ENCODE peak calls at places on chromosomes 5 and 9, in seven cellular contexts. C is MM.1S; Q is spleen; K is upper lobe of right lung; T is kidney; N is hepatocyte; D is CD8-positive, alpha-beta T cell. V is an unnamed sample.

GRCh38 chr9:96222132-96222531 is 79.8 kb downstream of the HSD17B3 start:
- DNase-seq in K (no peak), N (no peak), Q (no peak), T (no peak), D (no peak), C (no peak), V (no peak)

GRCh38 chr5:24623018-24623417 is 21.8 kb downstream of the CDH10 start:
- DNase-seq in Q (no peak), K (no peak), D (no peak), N (peak; percentile 6), C (no peak), T (no peak), V (no peak)

GRCh38 chr5:138179277-138179857 is 455 bp downstream of the KIF20A start:
- DNase-seq in D (no peak), N (peak; percentile 10), T (no peak), Q (no peak), C (peak; percentile 9), K (no peak), V (no peak)

GRCh38 chr5:158013939-158014338 is 155.0 kb upstream of the CLINT1 start:
- DNase-seq in D (no peak), N (peak; percentile 67), Q (no peak), K (no peak), C (peak; percentile 20), T (no peak), V (no peak)

GRCh38 chr9:122356627-122357026 is 14.2 kb upstream of the PTGS1 start:
- DNase-seq in T (no peak), C (no peak), K (no peak), D (no peak), Q (peak; percentile 25), N (no peak), V (no peak)

GRCh38 chr5:72598461-72599433 is 91.5 kb upstream of the ZNF366 start:
- DNase-seq in C (no peak), K (no peak), N (peak; percentile 30), Q (peak; percentile 79), T (no peak), D (no peak), V (no peak)

GRCh38 chr5:18455521-18455920 is 821.3 kb downstream of the TAF11L14 start:
- DNase-seq in T (no peak), Q (no peak), D (no peak), K (no peak), N (no peak), C (no peak), V (no peak)

GRCh38 chr5:54524704-54525103 is 7.1 kb downstream of the SNX18 start:
- DNase-seq in N (no peak), Q (peak; percentile 80), K (peak; percentile 71), C (no peak), D (no peak), T (peak; percentile 77), V (no peak)

GRCh38 chr5:143446535-143447226 is 43.2 kb upstream of the NR3C1 start:
- DNase-seq in C (no peak), K (no peak), Q (no peak), N (no peak), D (no peak), T (no peak), V (no peak)

GRCh38 chr9:127873223-127873691 is 4.2 kb downstream of the AK1 start:
- DNase-seq in K (no peak), Q (no peak), D (no peak), C (no peak), T (no peak), N (no peak), V (no peak)

GRCh38 chr5:123273984-123274383 is 149.2 kb downstream of the CEP120 start:
- DNase-seq in C (no peak), Q (no peak), K (no peak), N (no peak), T (no peak), D (no peak), V (no peak)

GRCh38 chr9:124251188-124251587 is 6.6 kb upstream of the NEK6 start:
- DNase-seq in D (no peak), Q (no peak), N (no peak), K (no peak), C (no peak), T (no peak), V (no peak)

GRCh38 chr9:123316053-123316718 is 39.8 kb upstream of the CRB2 start:
- DNase-seq in T (peak; percentile 7), Q (peak; percentile 33), K (peak; percentile 4), N (no peak), D (no peak), C (no peak), V (no peak)

GRCh38 chr9:73916016-73916673 is 581.0 kb upstream of the RORB start:
- DNase-seq in D (no peak), N (peak; percentile 58), Q (no peak), C (no peak), K (no peak), T (no peak), V (no peak)

DNA sequence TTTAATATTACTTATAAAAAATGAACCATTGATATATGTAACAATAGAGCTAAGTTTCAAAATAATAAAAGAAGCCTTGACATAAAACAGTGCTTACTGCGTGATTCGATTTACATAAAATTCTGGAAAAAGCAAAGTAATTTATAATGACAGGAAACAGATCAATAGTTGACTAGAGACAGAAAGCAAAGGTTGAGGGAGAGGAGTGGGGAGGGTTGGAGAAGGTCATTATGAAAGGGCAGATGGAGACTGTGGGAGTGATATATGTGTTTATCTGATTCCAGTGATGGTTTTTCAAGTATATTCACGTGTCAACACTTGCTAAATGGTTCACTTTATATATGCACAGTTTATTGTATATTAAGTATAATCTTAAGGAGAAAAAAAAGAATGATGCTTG is 1885.7 kb upstream of the NUDT12 start:
- DNase-seq in N (no peak), D (no peak), C (no peak), K (no peak), T (no peak), Q (no peak), V (no peak)
- TF ChIP-seq CTCF in N (no peak), D (no peak), C (no peak), K (no peak), T (no peak), Q (no peak), V (no peak)

DNA sequence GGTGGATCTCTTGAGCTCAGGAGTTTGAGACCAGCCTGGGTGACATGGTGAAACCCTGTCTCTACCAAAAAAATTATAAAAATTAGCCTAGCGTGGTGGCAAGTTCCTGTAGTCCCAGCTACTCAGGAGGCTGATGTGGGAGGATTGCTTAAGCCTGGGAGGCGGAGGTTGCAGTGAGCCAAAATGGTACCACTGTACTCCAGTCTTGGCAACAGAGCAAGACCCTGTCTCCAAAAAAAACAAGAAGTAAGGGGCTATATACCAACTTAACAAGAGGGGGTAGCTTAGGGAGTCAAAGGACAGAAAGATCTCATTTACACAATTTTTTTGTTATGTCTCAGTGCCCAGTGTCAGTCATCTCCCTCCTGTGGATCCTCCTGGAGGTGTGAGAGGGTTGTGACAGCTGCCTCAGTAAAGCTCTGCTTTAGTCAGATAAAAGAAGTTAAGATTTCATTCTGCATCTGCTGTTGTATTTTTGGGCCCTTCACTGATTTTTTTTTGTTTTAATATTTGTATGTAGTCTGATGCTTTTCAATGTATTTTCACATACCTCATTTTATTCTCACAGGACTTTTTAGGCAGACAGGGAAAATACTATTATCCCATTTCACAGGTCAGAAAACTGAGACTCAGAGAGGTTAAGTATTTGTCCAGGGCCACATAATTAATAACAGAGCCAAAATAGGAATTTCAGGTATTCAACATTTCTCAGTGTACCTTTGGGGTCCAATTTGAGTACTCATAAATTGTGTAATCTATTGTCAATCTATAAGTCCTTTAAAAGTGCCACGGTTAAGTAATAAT is 120.9 kb upstream of the GRHPR start:
- DNase-seq in N (no peak), C (no peak), K (no peak), Q (no peak), D (no peak), T (no peak), V (no peak)
- H3K4me3 ChIP-seq in N (no peak overlapping the region), C (no peak overlapping the region), K (no peak overlapping the region), Q (no peak overlapping the region), D (no peak overlapping the region), T (no peak overlapping the region), V (no peak overlapping the region)

GRCh38 chr9:34178698-34179527 is at the start of gene UBAP1:
- DNase-seq in D (peak; percentile 89), Q (peak; percentile 98), K (peak; percentile 98), T (peak; percentile 99), N (peak; percentile 99), C (peak; percentile 96), V (peak; percentile 81)
- TF ChIP-seq CTCF in D (no peak), Q (no peak), K (no peak), T (no peak), N (no peak), C (no peak), V (no peak)

GRCh38 chr5:97141539-97141938 is 872 bp downstream of the LIX1 start:
- DNase-seq in N (no peak), K (no peak), T (no peak), D (no peak), Q (no peak), C (no peak), V (no peak)
- H3K4me3 ChIP-seq in N (no peak overlapping the region), K (no peak overlapping the region), T (no peak overlapping the region), D (no peak overlapping the region), Q (no peak overlapping the region), C (no peak overlapping the region), V (no peak overlapping the region)

GRCh38 chr9:90665072-90665471 is 22.4 kb upstream of the DIRAS2 start:
- DNase-seq in Q (no peak), C (no peak), T (no peak), D (no peak), K (no peak), N (no peak), V (no peak)
- TF ChIP-seq CTCF in Q (no peak), C (no peak), T (no peak), D (no peak), K (no peak), N (no peak), V (peak; percentile 8)

GRCh38 chr5:51018423-51018822 is 352.0 kb downstream of the PARP8 start:
- DNase-seq in C (peak; percentile 71), N (no peak), D (no peak), K (no peak), T (no peak), Q (no peak), V (no peak)

GRCh38 chr5:51027276-51027675 is 356.0 kb upstream of the ISL1 start:
- DNase-seq in K (no peak), D (no peak), T (no peak), N (no peak), C (no peak), Q (no peak), V (no peak)

GRCh38 chr5:51028394-51028793 is 354.9 kb upstream of the ISL1 start:
- DNase-seq in Q (no peak), T (no peak), N (no peak), C (no peak), D (no peak), K (no peak), V (no peak)

DNA sequence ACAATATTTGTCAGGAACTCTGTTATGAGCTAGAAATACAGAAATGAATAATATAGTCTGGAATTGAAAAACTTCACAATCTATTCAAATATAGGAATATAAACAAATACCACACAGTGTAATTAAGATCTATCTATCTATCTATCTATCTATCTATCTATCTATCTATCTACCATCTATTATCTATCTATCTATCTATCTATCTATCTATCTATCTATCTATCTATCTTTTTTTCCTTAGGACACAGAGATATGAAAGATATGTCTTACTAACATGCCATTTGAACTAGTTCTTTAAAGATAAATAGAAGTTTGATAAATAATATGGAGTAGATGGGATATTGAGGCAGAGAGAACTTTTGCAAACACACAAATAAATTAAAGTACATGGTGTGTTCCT is 357.8 kb downstream of the PARP8 start:
- DNase-seq in Q (no peak), T (no peak), N (no peak), C (no peak), D (no peak), K (no peak), V (no peak)
- H3K4me3 ChIP-seq in Q (no peak overlapping the region), T (no peak overlapping the region), N (no peak overlapping the region), C (no peak overlapping the region), D (no peak overlapping the region), K (no peak overlapping the region), V (no peak overlapping the region)

V was measured in epithelial cell of proximal tubule.